ENCODE peak calls at places on chromosome 10, in six cellular contexts. One of them, this sample, is unnamed.

GRCh38 chr10:26790596-26790995 is 70.2 kb downstream of the ABI1 start:
- DNase-seq in adrenal gland: no peak
- DNase-seq in cardiac fibroblast: no peak
- DNase-seq in tibial nerve: no peak
- DNase-seq in CD8-positive, alpha-beta T cell: no peak
- DNase-seq in ovary: no peak
- DNase-seq in this sample: no peak

GRCh38 chr10:48693206-48693605 is 8.5 kb downstream of the WDFY4 start:
- DNase-seq in adrenal gland: no peak
- DNase-seq in cardiac fibroblast: no peak
- DNase-seq in tibial nerve: no peak
- DNase-seq in CD8-positive, alpha-beta T cell: no peak
- DNase-seq in ovary: no peak
- DNase-seq in this sample: no peak

GRCh38 chr10:78304091-78305045 is 270.7 kb downstream of the RPS24 start:
- DNase-seq in adrenal gland: no peak
- DNase-seq in cardiac fibroblast: no peak
- DNase-seq in tibial nerve: no peak
- DNase-seq in CD8-positive, alpha-beta T cell: peak
- DNase-seq in ovary: no peak
- DNase-seq in this sample: no peak

GRCh38 chr10:119872610-119872859 is at the start of gene MCMBP:
- DNase-seq in adrenal gland: no peak
- DNase-seq in cardiac fibroblast: no peak
- DNase-seq in tibial nerve: no peak
- DNase-seq in CD8-positive, alpha-beta T cell: no peak
- DNase-seq in ovary: no peak
- DNase-seq in this sample: no peak

GRCh38 chr10:29861811-29862505 is 197.4 kb downstream of the JCAD start:
- DNase-seq in adrenal gland: no peak
- DNase-seq in cardiac fibroblast: no peak
- DNase-seq in tibial nerve: no peak
- DNase-seq in CD8-positive, alpha-beta T cell: no peak
- DNase-seq in ovary: no peak
- DNase-seq in this sample: no peak

GRCh38 chr10:122707535-122707934 is 7.9 kb upstream of the C10orf120 start:
- DNase-seq in adrenal gland: no peak
- DNase-seq in cardiac fibroblast: no peak
- DNase-seq in tibial nerve: no peak
- DNase-seq in CD8-positive, alpha-beta T cell: no peak
- DNase-seq in ovary: no peak
- DNase-seq in this sample: no peak

GRCh38 chr10:47189802-47190201 is 110.2 kb upstream of the GDF10 start:
- DNase-seq in adrenal gland: no peak
- DNase-seq in cardiac fibroblast: no peak
- DNase-seq in tibial nerve: no peak
- DNase-seq in CD8-positive, alpha-beta T cell: no peak
- DNase-seq in ovary: no peak
- DNase-seq in this sample: no peak

GRCh38 chr10:34713875-34714274 is 101.2 kb downstream of the PARD3 start:
- DNase-seq in adrenal gland: no peak
- DNase-seq in cardiac fibroblast: peak
- DNase-seq in tibial nerve: no peak
- DNase-seq in CD8-positive, alpha-beta T cell: no peak
- DNase-seq in ovary: no peak
- DNase-seq in this sample: no peak

GRCh38 chr10:96619803-96620773 is 33.3 kb upstream of the TM9SF3 start:
- DNase-seq in adrenal gland: peak
- DNase-seq in cardiac fibroblast: peak
- DNase-seq in tibial nerve: no peak
- DNase-seq in CD8-positive, alpha-beta T cell: no peak
- DNase-seq in ovary: no peak
- DNase-seq in this sample: no peak

GRCh38 chr10:100327007-100327700 is 2.9 kb downstream of the PKD2L1 start:
- DNase-seq in adrenal gland: peak
- DNase-seq in cardiac fibroblast: peak
- DNase-seq in tibial nerve: no peak
- DNase-seq in CD8-positive, alpha-beta T cell: no peak
- DNase-seq in ovary: no peak
- DNase-seq in this sample: peak

GRCh38 chr10:100774223-100774622 is 28.8 kb downstream of the PAX2 start:
- DNase-seq in adrenal gland: no peak
- DNase-seq in cardiac fibroblast: no peak
- DNase-seq in tibial nerve: no peak
- DNase-seq in CD8-positive, alpha-beta T cell: no peak
- DNase-seq in ovary: no peak
- DNase-seq in this sample: no peak

GRCh38 chr10:100710151-100710871 is 35.1 kb upstream of the PAX2 start:
- DNase-seq in adrenal gland: peak
- DNase-seq in cardiac fibroblast: no peak
- DNase-seq in tibial nerve: no peak
- DNase-seq in CD8-positive, alpha-beta T cell: no peak
- DNase-seq in ovary: no peak
- DNase-seq in this sample: no peak

GRCh38 chr10:25297466-25297865 is 122.7 kb downstream of the GPR158 start:
- DNase-seq in adrenal gland: no peak
- DNase-seq in cardiac fibroblast: no peak
- DNase-seq in tibial nerve: no peak
- DNase-seq in CD8-positive, alpha-beta T cell: no peak
- DNase-seq in ovary: no peak
- DNase-seq in this sample: no peak

GRCh38 chr10:53918755-53919154 is 882.3 kb downstream of the PCDH15 start:
- DNase-seq in adrenal gland: no peak
- DNase-seq in cardiac fibroblast: no peak
- DNase-seq in tibial nerve: no peak
- DNase-seq in CD8-positive, alpha-beta T cell: no peak
- DNase-seq in ovary: no peak
- DNase-seq in this sample: no peak

GRCh38 chr10:92284112-92284704 is 6.7 kb downstream of the CPEB3 start:
- DNase-seq in adrenal gland: peak
- DNase-seq in cardiac fibroblast: peak
- DNase-seq in tibial nerve: no peak
- DNase-seq in CD8-positive, alpha-beta T cell: no peak
- DNase-seq in ovary: no peak
- DNase-seq in this sample: no peak

GRCh38 chr10:63865210-63865609 is 344.0 kb downstream of the REEP3 start:
- DNase-seq in adrenal gland: no peak
- DNase-seq in cardiac fibroblast: no peak
- DNase-seq in tibial nerve: no peak
- DNase-seq in CD8-positive, alpha-beta T cell: no peak
- DNase-seq in ovary: no peak
- DNase-seq in this sample: no peak

GRCh38 chr10:19572056-19572455 is 244.2 kb upstream of the PLXDC2 start:
- DNase-seq in adrenal gland: no peak
- DNase-seq in cardiac fibroblast: no peak
- DNase-seq in tibial nerve: no peak
- DNase-seq in CD8-positive, alpha-beta T cell: no peak
- DNase-seq in ovary: no peak
- DNase-seq in this sample: no peak

GRCh38 chr10:4370376-4370775 is 455.6 kb upstream of the AKR1E2 start:
- DNase-seq in adrenal gland: no peak
- DNase-seq in cardiac fibroblast: no peak
- DNase-seq in tibial nerve: no peak
- DNase-seq in CD8-positive, alpha-beta T cell: no peak
- DNase-seq in ovary: no peak
- DNase-seq in this sample: no peak

GRCh38 chr10:4892681-4893080 is 66.7 kb downstream of the AKR1E2 start:
- DNase-seq in adrenal gland: no peak
- DNase-seq in cardiac fibroblast: peak
- DNase-seq in tibial nerve: no peak
- DNase-seq in CD8-positive, alpha-beta T cell: no peak
- DNase-seq in ovary: no peak
- DNase-seq in this sample: no peak

GRCh38 chr10:97718659-97719142 is 5.2 kb downstream of the MARVELD1 start:
- DNase-seq in adrenal gland: peak
- DNase-seq in cardiac fibroblast: peak
- DNase-seq in tibial nerve: peak
- DNase-seq in CD8-positive, alpha-beta T cell: no peak
- DNase-seq in ovary: peak
- DNase-seq in this sample: no peak

GRCh38 chr10:63798599-63799498 is 277.6 kb downstream of the REEP3 start:
- DNase-seq in adrenal gland: peak
- DNase-seq in cardiac fibroblast: peak
- DNase-seq in tibial nerve: peak
- DNase-seq in CD8-positive, alpha-beta T cell: no peak
- DNase-seq in ovary: peak
- DNase-seq in this sample: no peak

GRCh38 chr10:101952196-101952595 is 103.8 kb downstream of the ARMH3 start:
- DNase-seq in adrenal gland: no peak
- DNase-seq in cardiac fibroblast: no peak
- DNase-seq in tibial nerve: no peak
- DNase-seq in CD8-positive, alpha-beta T cell: no peak
- DNase-seq in ovary: no peak
- DNase-seq in this sample: no peak

GRCh38 chr10:88820990-88821389 is 18.5 kb downstream of the LIPM start:
- DNase-seq in adrenal gland: no peak
- DNase-seq in cardiac fibroblast: peak
- DNase-seq in tibial nerve: no peak
- DNase-seq in CD8-positive, alpha-beta T cell: no peak
- DNase-seq in ovary: no peak
- DNase-seq in this sample: no peak

GRCh38 chr10:13338337-13339128 is 9.6 kb downstream of the SEPHS1 start:
- DNase-seq in adrenal gland: no peak
- DNase-seq in cardiac fibroblast: peak
- DNase-seq in tibial nerve: no peak
- DNase-seq in CD8-positive, alpha-beta T cell: no peak
- DNase-seq in ovary: no peak
- DNase-seq in this sample: no peak

GRCh38 chr10:92517034-92517655 is 56.7 kb downstream of the IDE start:
- DNase-seq in adrenal gland: peak
- DNase-seq in cardiac fibroblast: peak
- DNase-seq in tibial nerve: peak
- DNase-seq in CD8-positive, alpha-beta T cell: peak
- DNase-seq in ovary: peak
- DNase-seq in this sample: peak

GRCh38 chr10:1104971-1105370 is 48.8 kb downstream of the WDR37 start:
- DNase-seq in adrenal gland: no peak
- DNase-seq in cardiac fibroblast: no peak
- DNase-seq in tibial nerve: no peak
- DNase-seq in CD8-positive, alpha-beta T cell: no peak
- DNase-seq in ovary: no peak
- DNase-seq in this sample: no peak

GRCh38 chr10:32941357-32941756 is 16.7 kb downstream of the ITGB1 start:
- DNase-seq in adrenal gland: no peak
- DNase-seq in cardiac fibroblast: peak
- DNase-seq in tibial nerve: no peak
- DNase-seq in CD8-positive, alpha-beta T cell: no peak
- DNase-seq in ovary: no peak
- DNase-seq in this sample: no peak

GRCh38 chr10:32943854-32944661 is 14.0 kb downstream of the ITGB1 start:
- DNase-seq in adrenal gland: no peak
- DNase-seq in cardiac fibroblast: no peak
- DNase-seq in tibial nerve: no peak
- DNase-seq in CD8-positive, alpha-beta T cell: no peak
- DNase-seq in ovary: no peak
- DNase-seq in this sample: no peak

GRCh38 chr10:32940321-32941264 is 17.4 kb downstream of the ITGB1 start:
- DNase-seq in adrenal gland: no peak
- DNase-seq in cardiac fibroblast: no peak
- DNase-seq in tibial nerve: no peak
- DNase-seq in CD8-positive, alpha-beta T cell: no peak
- DNase-seq in ovary: no peak
- DNase-seq in this sample: no peak

GRCh38 chr10:32943395-32943794 is 14.6 kb downstream of the ITGB1 start:
- DNase-seq in adrenal gland: no peak
- DNase-seq in cardiac fibroblast: no peak
- DNase-seq in tibial nerve: no peak
- DNase-seq in CD8-positive, alpha-beta T cell: no peak
- DNase-seq in ovary: no peak
- DNase-seq in this sample: no peak

GRCh38 chr10:32942081-32942480 is 15.9 kb downstream of the ITGB1 start:
- DNase-seq in adrenal gland: no peak
- DNase-seq in cardiac fibroblast: no peak
- DNase-seq in tibial nerve: no peak
- DNase-seq in CD8-positive, alpha-beta T cell: no peak
- DNase-seq in ovary: no peak
- DNase-seq in this sample: no peak
- TF ChIP-seq CTCF in adrenal gland: no peak
- TF ChIP-seq CTCF in cardiac fibroblast: no peak
- TF ChIP-seq CTCF in tibial nerve: no peak
- TF ChIP-seq CTCF in CD8-positive, alpha-beta T cell: no peak
- TF ChIP-seq CTCF in ovary: no peak
- TF ChIP-seq CTCF in this sample: no peak

GRCh38 chr10:50788951-50789904 is 49.5 kb downstream of the ASAH2B start:
- DNase-seq in adrenal gland: no peak
- DNase-seq in cardiac fibroblast: peak
- DNase-seq in tibial nerve: no peak
- DNase-seq in CD8-positive, alpha-beta T cell: no peak
- DNase-seq in ovary: no peak
- DNase-seq in this sample: peak
- TF ChIP-seq CTCF in adrenal gland: peak
- TF ChIP-seq CTCF in cardiac fibroblast: peak
- TF ChIP-seq CTCF in tibial nerve: no peak
- TF ChIP-seq CTCF in CD8-positive, alpha-beta T cell: no peak
- TF ChIP-seq CTCF in ovary: no peak
- TF ChIP-seq CTCF in this sample: peak

DNA sequence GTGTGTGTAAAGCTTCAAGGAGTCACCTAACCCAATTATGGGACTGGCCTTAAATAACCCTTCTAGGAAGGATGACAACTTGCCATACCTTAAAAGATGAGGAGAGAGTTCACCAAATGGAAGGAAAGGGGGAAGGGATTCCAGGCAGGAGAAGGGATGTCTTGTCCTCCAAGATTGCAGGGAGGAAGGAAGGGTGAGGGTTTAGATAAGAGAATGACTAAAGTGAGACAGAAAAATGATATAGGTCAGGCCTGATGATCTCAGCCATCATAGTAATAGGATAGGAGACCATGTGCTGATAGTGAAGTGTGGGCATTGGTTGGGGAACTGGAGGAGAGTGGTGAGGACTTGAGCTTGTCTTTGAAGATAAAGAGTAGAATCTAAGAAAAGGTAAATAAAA is 7.7 kb upstream of the TMEM26 start:
- DNase-seq in adrenal gland: no peak
- DNase-seq in cardiac fibroblast: no peak
- DNase-seq in tibial nerve: no peak
- DNase-seq in CD8-positive, alpha-beta T cell: no peak
- DNase-seq in ovary: no peak
- DNase-seq in this sample: no peak
- TF ChIP-seq CTCF in adrenal gland: no peak
- TF ChIP-seq CTCF in cardiac fibroblast: no peak
- TF ChIP-seq CTCF in tibial nerve: no peak
- TF ChIP-seq CTCF in CD8-positive, alpha-beta T cell: no peak
- TF ChIP-seq CTCF in ovary: no peak
- TF ChIP-seq CTCF in this sample: no peak

DNA sequence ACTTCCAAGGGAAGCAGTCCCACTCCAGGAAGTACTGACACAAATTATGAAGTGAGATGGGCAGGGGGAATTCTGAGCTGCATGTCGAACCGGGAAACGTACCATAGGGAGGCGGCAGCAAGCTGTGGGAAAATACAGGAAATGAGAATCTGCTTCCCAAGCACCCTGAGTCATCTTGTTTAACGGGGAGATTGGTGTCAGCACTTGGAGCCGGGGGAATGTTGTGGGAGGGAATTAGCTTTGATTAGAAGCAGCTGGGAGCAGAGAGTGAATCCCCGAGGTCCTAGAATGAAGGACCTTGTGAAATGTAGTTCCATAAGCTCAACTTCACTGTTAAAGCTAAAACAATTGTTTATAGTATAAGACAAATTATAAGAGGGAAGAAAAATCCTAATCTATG is 141.4 kb upstream of the PRKCQ start:
- DNase-seq in adrenal gland: peak
- DNase-seq in cardiac fibroblast: peak
- DNase-seq in tibial nerve: peak
- DNase-seq in CD8-positive, alpha-beta T cell: no peak
- DNase-seq in ovary: no peak
- DNase-seq in this sample: no peak
- TF ChIP-seq CTCF in adrenal gland: no peak
- TF ChIP-seq CTCF in cardiac fibroblast: peak
- TF ChIP-seq CTCF in tibial nerve: no peak
- TF ChIP-seq CTCF in CD8-positive, alpha-beta T cell: no peak
- TF ChIP-seq CTCF in ovary: no peak
- TF ChIP-seq CTCF in this sample: no peak